ENCODE peak calls at places on chromosome 13, in five cellular contexts. P is GM12878, Z is HepG2, S is H1, L is K562. I is an unnamed sample.

GRCh38 chr13:108877300-108877699 is 247.9 kb downstream of the MYO16 start:
- DNase-seq in Z (no peak), S (no peak), P (no peak), L (no peak), I (no peak)

GRCh38 chr13:104773775-104774174 is 1707.6 kb upstream of the SLC10A2 start:
- DNase-seq in L (no peak), S (peak), Z (peak), P (peak), I (no peak)

GRCh38 chr13:113814435-113814821 is 49.4 kb downstream of the GAS6 start:
- DNase-seq in S (no peak), P (no peak), Z (no peak), L (no peak), I (no peak)

GRCh38 chr13:20699715-20700114 is 3.8 kb upstream of the IL17D start:
- DNase-seq in Z (no peak), S (no peak), P (no peak), L (no peak), I (no peak)

GRCh38 chr13:85261757-85262346 is 537.4 kb downstream of the SLITRK6 start:
- DNase-seq in Z (peak), S (no peak), P (no peak), L (no peak), I (no peak)

GRCh38 chr13:84137292-84137691 is 255.0 kb upstream of the SLITRK1 start:
- DNase-seq in S (no peak), L (no peak), Z (no peak), P (peak), I (no peak)

GRCh38 chr13:27599845-27600553 is 20.3 kb downstream of the LNX2 start:
- DNase-seq in S (no peak), Z (peak), P (no peak), L (peak), I (no peak)

GRCh38 chr13:40101708-40102359 is 446.4 kb downstream of the COG6 start:
- DNase-seq in Z (no peak), P (peak), S (no peak), L (no peak), I (no peak)

GRCh38 chr13:35347679-35348205 is 128.7 kb downstream of the MAB21L1 start:
- DNase-seq in L (no peak), Z (no peak), P (no peak), S (no peak), I (no peak)

GRCh38 chr13:85879014-85879413 is 79.8 kb upstream of the SLITRK6 start:
- DNase-seq in S (no peak), L (no peak), P (no peak), Z (no peak), I (no peak)

GRCh38 chr13:32432856-32433255 is 4.9 kb upstream of the N4BP2L1 start:
- DNase-seq in S (no peak), L (no peak), Z (peak), P (no peak), I (no peak)
- TF ChIP-seq SP1 in S (no peak), L (no peak), Z (no peak), P (no peak), I (no peak)

GRCh38 chr13:111335263-111335662 is 14.8 kb downstream of the TEX29 start:
- DNase-seq in P (no peak), S (peak), Z (no peak), L (no peak), I (no peak)

GRCh38 chr13:111337741-111338140 is 17.3 kb downstream of the TEX29 start:
- DNase-seq in S (no peak), Z (no peak), P (no peak), L (no peak), I (no peak)

GRCh38 chr13:111336666-111337065 is 16.2 kb downstream of the TEX29 start:
- DNase-seq in Z (no peak), L (no peak), S (no peak), P (no peak), I (no peak)

GRCh38 chr13:111338841-111339240 is 18.4 kb downstream of the TEX29 start:
- DNase-seq in P (no peak), L (no peak), S (no peak), Z (no peak), I (no peak)

GRCh38 chr13:111337206-111337605 is 16.8 kb downstream of the TEX29 start:
- DNase-seq in S (no peak), L (no peak), Z (no peak), P (no peak), I (no peak)
- TF ChIP-seq ATF2 in S (no peak), L (no peak), Z (no peak), P (no peak), I (no peak)

GRCh38 chr13:95604534-95604915 is 40.0 kb downstream of the DZIP1 start:
- DNase-seq in S (no peak), P (no peak), Z (no peak), L (no peak), I (no peak)

GRCh38 chr13:95601216-95601615 is 43.3 kb downstream of the DZIP1 start:
- DNase-seq in P (no peak), L (no peak), S (no peak), Z (no peak), I (no peak)

GRCh38 chr13:95601906-95602305 is 42.6 kb downstream of the DZIP1 start:
- DNase-seq in P (no peak), S (no peak), Z (no peak), L (no peak), I (no peak)

GRCh38 chr13:95605426-95606125 is 38.9 kb downstream of the DZIP1 start:
- DNase-seq in S (no peak), P (no peak), L (no peak), Z (no peak), I (no peak)

DNA sequence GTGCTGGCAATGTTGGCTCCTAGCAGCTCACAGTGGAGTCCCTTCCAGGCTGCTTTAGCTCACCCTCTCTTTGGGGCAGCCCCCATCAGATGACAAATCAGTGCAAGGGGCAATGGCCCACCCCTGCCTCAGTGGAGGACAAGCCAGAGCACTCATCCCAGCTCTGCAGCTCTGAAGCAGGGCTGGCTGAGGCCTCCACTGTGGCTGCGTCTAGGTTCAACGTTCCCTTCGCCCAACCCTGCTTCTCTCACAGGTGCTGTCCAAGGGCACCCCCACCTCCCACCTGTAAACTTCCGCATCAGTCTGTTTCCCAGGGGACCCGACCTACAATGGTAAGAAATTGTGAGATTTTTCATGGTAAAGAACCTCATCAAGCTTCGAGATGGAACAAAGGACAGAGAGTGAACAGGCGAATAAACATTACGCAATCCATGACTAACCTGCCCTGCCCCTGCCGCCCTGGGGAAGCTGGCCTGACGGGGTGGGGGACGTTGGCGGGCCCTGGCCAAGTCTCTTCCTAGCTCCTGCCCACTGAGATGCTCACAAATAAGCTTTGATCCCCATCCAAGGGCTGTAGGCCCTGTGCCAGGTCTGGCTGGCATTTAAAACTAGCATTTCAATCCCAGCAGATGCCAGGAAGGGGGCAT is 40.5 kb downstream of the DZIP1 start:
- DNase-seq in L (no peak), P (no peak), S (no peak), Z (peak), I (no peak)
- TF ChIP-seq SP1 in L (no peak), P (no peak), S (no peak), Z (no peak), I (no peak)

DNA sequence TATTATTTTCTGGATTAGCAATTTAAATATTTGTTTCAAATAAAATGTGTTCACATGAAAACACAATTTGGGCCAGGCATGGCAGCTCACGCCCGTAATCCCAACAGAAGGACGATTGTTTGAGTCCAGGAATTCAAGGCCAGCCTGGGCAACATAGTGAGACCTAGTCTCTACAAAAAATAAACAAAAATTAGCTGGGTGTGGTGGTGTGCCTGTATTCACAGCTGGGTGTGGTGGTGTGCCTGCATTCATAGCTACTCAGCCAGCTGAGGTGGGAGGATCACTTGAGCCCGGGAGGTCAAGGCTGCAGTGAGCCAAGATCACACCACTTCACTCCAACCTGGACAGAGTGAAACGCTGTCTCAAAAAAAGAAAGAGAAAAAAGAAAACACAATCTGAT is 46.4 kb downstream of the KPNA3 start:
- DNase-seq in Z (peak), P (no peak), S (no peak), L (no peak), I (no peak)
- TF ChIP-seq ATF2 in Z (peak), P (no peak), S (no peak), L (no peak), I (no peak)

GRCh38 chr13:93416943-93417342 is 190.3 kb downstream of the GPC6 start:
- DNase-seq in P (no peak), Z (no peak), S (no peak), L (no peak), I (no peak)
- TF ChIP-seq SP1 in P (no peak), Z (no peak), S (no peak), L (no peak), I (no peak)

DNA sequence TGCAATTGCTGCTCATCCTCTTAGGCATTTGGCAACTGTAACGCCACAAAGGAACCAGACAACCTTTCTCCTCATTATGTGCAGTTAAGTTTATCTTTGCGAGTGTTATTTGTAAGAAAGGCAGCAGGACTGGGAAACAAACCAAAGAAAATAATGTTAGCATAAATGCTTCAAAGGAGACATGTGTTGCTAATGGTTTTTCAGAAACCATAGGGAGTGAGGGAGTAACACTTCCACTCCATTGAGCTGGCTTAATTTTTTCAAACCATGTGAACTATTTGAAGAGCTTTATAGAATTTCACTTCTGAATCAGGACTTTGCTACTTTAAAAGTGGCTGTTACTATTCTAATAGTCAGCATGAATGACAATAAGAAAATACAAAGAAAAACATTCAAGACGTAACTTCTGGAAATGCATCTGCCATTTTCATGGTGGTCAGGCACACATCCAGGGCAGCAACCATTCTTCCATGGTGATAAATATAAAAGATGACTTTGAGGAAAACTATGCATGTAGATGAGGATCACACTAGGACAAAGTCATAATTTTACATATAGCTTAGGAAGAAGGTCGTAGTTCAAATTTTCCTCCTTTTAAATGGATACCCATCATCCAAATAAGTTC is 423.2 kb downstream of the MZT1 start:
- DNase-seq in Z (no peak), S (no peak), L (no peak), P (no peak), I (no peak)
- TF ChIP-seq ATF2 in Z (no peak), S (no peak), L (no peak), P (no peak), I (no peak)

GRCh38 chr13:50224534-50224933 is 209.3 kb downstream of the KCNRG start:
- DNase-seq in S (no peak), P (no peak), L (no peak), Z (no peak), I (no peak)
- TF ChIP-seq SP1 in S (no peak), P (no peak), L (no peak), Z (no peak), I (no peak)